ENCODE peak calls at places on chromosome 1, in six cellular contexts. P, K, W, L, H and A are unnamed samples.

GRCh38 chr1:40162791-40163441 is 1.7 kb downstream of the RLF start:
- DNase-seq in P (peak), K (no peak), W (no peak), L (peak), H (no peak), A (no peak)

GRCh38 chr1:234512376-234512965 is 33.5 kb upstream of the TARBP1 start:
- DNase-seq in P (no peak), K (no peak), W (no peak), L (no peak), H (no peak), A (no peak)

GRCh38 chr1:197980457-197980856 is 63.3 kb downstream of the LHX9 start:
- DNase-seq in P (no peak), K (no peak), W (no peak), L (no peak), H (no peak), A (no peak)

GRCh38 chr1:8025061-8025670 is 943 bp downstream of the ERRFI1 start:
- DNase-seq in P (peak), K (no peak), W (no peak), L (peak), H (no peak), A (no peak)

GRCh38 chr1:30912913-30913652 is 4.5 kb upstream of the SDC3 start:
- DNase-seq in P (no peak), K (peak), W (no peak), L (no peak), H (no peak), A (no peak)

GRCh38 chr1:54376085-54377039 is 29.8 kb downstream of the SSBP3 start:
- DNase-seq in P (no peak), K (no peak), W (no peak), L (no peak), H (no peak), A (no peak)

GRCh38 chr1:99240621-99241020 is 23.7 kb upstream of the PLPPR4 start:
- DNase-seq in P (no peak), K (no peak), W (no peak), L (no peak), H (no peak), A (no peak)

GRCh38 chr1:10793129-10793651 is 3.3 kb downstream of the CASZ1 start:
- DNase-seq in P (peak), K (no peak), W (no peak), L (peak), H (peak), A (no peak)

GRCh38 chr1:205714190-205714905 is 34.0 kb upstream of the SLC45A3 start:
- DNase-seq in P (peak), K (no peak), W (peak), L (peak), H (no peak), A (no peak)

GRCh38 chr1:177122461-177122860 is 42.1 kb downstream of the ASTN1 start:
- DNase-seq in P (no peak), K (no peak), W (no peak), L (no peak), H (no peak), A (no peak)